ENCODE peak calls at places on chromosomes 6 and 20, in nine cellular contexts. One of them, this sample, is unnamed.
A peak's percentile ranks its signal among the peaks of the same experiment; 100 is the strongest.

GRCh38 chr20:4455301-4455701 is 266.4 kb upstream of the PRND start:
- DNase-seq in NCI-H1694: no peak
- DNase-seq in IMR-90: no peak
- DNase-seq in PC-3: peak; percentile 96
- DNase-seq in brain microvascular endothelial cell: no peak
- DNase-seq in EL: no peak
- DNase-seq in naive thymus-derived CD8-positive, alpha-beta T cell: no peak
- DNase-seq in cardiac fibroblast: no peak
- DNase-seq in pulmonary artery endothelial cell: no peak
- DNase-seq in this sample: no peak

GRCh38 chr6:170360476-170360875 is 53.9 kb downstream of the FAM120B start:
- DNase-seq in naive thymus-derived CD8-positive, alpha-beta T cell: no peak
- DNase-seq in pulmonary artery endothelial cell: peak; percentile 79
- DNase-seq in IMR-90: peak; percentile 25
- DNase-seq in EL: peak; percentile 19
- DNase-seq in cardiac fibroblast: peak; percentile 37
- DNase-seq in brain microvascular endothelial cell: peak; percentile 12
- DNase-seq in NCI-H1694: no peak
- DNase-seq in PC-3: no peak
- DNase-seq in this sample: no peak

GRCh38 chr6:141316236-141316635 is 816.5 kb upstream of the GJE1 start:
- DNase-seq in IMR-90: no peak
- DNase-seq in naive thymus-derived CD8-positive, alpha-beta T cell: no peak
- DNase-seq in pulmonary artery endothelial cell: no peak
- DNase-seq in PC-3: no peak
- DNase-seq in brain microvascular endothelial cell: peak; percentile 36
- DNase-seq in EL: no peak
- DNase-seq in cardiac fibroblast: no peak
- DNase-seq in NCI-H1694: no peak
- DNase-seq in this sample: no peak

GRCh38 chr20:11810316-11811130 is 107.2 kb upstream of the BTBD3 start:
- DNase-seq in brain microvascular endothelial cell: no peak
- DNase-seq in NCI-H1694: no peak
- DNase-seq in IMR-90: peak; percentile 91
- DNase-seq in naive thymus-derived CD8-positive, alpha-beta T cell: no peak
- DNase-seq in pulmonary artery endothelial cell: no peak
- DNase-seq in PC-3: peak; percentile 75
- DNase-seq in EL: peak; percentile 84
- DNase-seq in cardiac fibroblast: no peak
- DNase-seq in this sample: no peak

GRCh38 chr6:34836451-34836850 is 44.6 kb downstream of the BLTP3A start:
- DNase-seq in cardiac fibroblast: no peak
- DNase-seq in NCI-H1694: no peak
- DNase-seq in PC-3: no peak
- DNase-seq in IMR-90: no peak
- DNase-seq in brain microvascular endothelial cell: no peak
- DNase-seq in naive thymus-derived CD8-positive, alpha-beta T cell: no peak
- DNase-seq in EL: no peak
- DNase-seq in pulmonary artery endothelial cell: no peak
- DNase-seq in this sample: no peak

GRCh38 chr6:12331951-12332749 is 42.0 kb downstream of the EDN1 start:
- DNase-seq in cardiac fibroblast: peak; percentile 67
- DNase-seq in NCI-H1694: no peak
- DNase-seq in IMR-90: peak; percentile 58
- DNase-seq in naive thymus-derived CD8-positive, alpha-beta T cell: no peak
- DNase-seq in pulmonary artery endothelial cell: no peak
- DNase-seq in EL: peak; percentile 37
- DNase-seq in brain microvascular endothelial cell: no peak
- DNase-seq in PC-3: peak; percentile 53
- DNase-seq in this sample: no peak

GRCh38 chr20:61737812-61738443 is 327.8 kb downstream of the TAF4 start:
- DNase-seq in brain microvascular endothelial cell: no peak
- DNase-seq in EL: no peak
- DNase-seq in naive thymus-derived CD8-positive, alpha-beta T cell: no peak
- DNase-seq in pulmonary artery endothelial cell: no peak
- DNase-seq in cardiac fibroblast: no peak
- DNase-seq in IMR-90: no peak
- DNase-seq in NCI-H1694: no peak
- DNase-seq in PC-3: no peak
- DNase-seq in this sample: no peak

GRCh38 chr6:158406736-158407135 is 94.5 kb downstream of the TULP4 start:
- DNase-seq in IMR-90: no peak
- DNase-seq in NCI-H1694: no peak
- DNase-seq in pulmonary artery endothelial cell: no peak
- DNase-seq in cardiac fibroblast: no peak
- DNase-seq in brain microvascular endothelial cell: no peak
- DNase-seq in naive thymus-derived CD8-positive, alpha-beta T cell: no peak
- DNase-seq in EL: no peak
- DNase-seq in PC-3: no peak
- DNase-seq in this sample: no peak

GRCh38 chr6:111481836-111482235 is 1.2 kb downstream of the REV3L start:
- DNase-seq in brain microvascular endothelial cell: no peak
- DNase-seq in cardiac fibroblast: peak; percentile 39
- DNase-seq in pulmonary artery endothelial cell: no peak
- DNase-seq in naive thymus-derived CD8-positive, alpha-beta T cell: no peak
- DNase-seq in EL: peak; percentile 49
- DNase-seq in NCI-H1694: no peak
- DNase-seq in PC-3: peak; percentile 18
- DNase-seq in IMR-90: peak; percentile 11
- DNase-seq in this sample: no peak

GRCh38 chr20:63734111-63734945 is 2.1 kb upstream of the LIME1 start:
- DNase-seq in NCI-H1694: no peak
- DNase-seq in brain microvascular endothelial cell: no peak
- DNase-seq in EL: no peak
- DNase-seq in PC-3: no peak
- DNase-seq in pulmonary artery endothelial cell: no peak
- DNase-seq in naive thymus-derived CD8-positive, alpha-beta T cell: no peak
- DNase-seq in IMR-90: no peak
- DNase-seq in cardiac fibroblast: no peak
- DNase-seq in this sample: no peak

GRCh38 chr6:82178084-82178758 is 69.3 kb downstream of the IBTK start:
- DNase-seq in naive thymus-derived CD8-positive, alpha-beta T cell: no peak
- DNase-seq in PC-3: peak; percentile 41
- DNase-seq in IMR-90: peak; percentile 55
- DNase-seq in EL: peak; percentile 43
- DNase-seq in NCI-H1694: peak; percentile 37
- DNase-seq in pulmonary artery endothelial cell: no peak
- DNase-seq in brain microvascular endothelial cell: no peak
- DNase-seq in cardiac fibroblast: peak; percentile 65
- DNase-seq in this sample: peak; percentile 43

GRCh38 chr6:133923938-133924593 is 29.0 kb upstream of the TBPL1 start:
- DNase-seq in brain microvascular endothelial cell: peak; percentile 84
- DNase-seq in NCI-H1694: peak; percentile 63
- DNase-seq in EL: peak; percentile 78
- DNase-seq in naive thymus-derived CD8-positive, alpha-beta T cell: peak; percentile 50
- DNase-seq in IMR-90: peak; percentile 84
- DNase-seq in PC-3: peak; percentile 76
- DNase-seq in cardiac fibroblast: peak; percentile 90
- DNase-seq in pulmonary artery endothelial cell: peak; percentile 24
- DNase-seq in this sample: peak; percentile 63